ENCODE peak calls at places on chromosome 6, in eight cellular contexts. F is activated CD8-positive, alpha-beta T cell treated with anti-CD3 and anti-CD28 coated beads, Interleukin-2, amount 10 ng/mL, durations not matched to agents 7 days and 5 days; A is GM10248; Z is GM13977; W is stimulated activated CD4-positive, alpha-beta T cell treated with anti-CD3 and anti-CD28 coated beads, Interleukin-4, amount 100 ng/mL, for 24 hours; H is fibroblast of mammary gland; L is endothelial cell; X is HFF-Myc. Q is an unnamed sample.

GRCh38 chr6:1608976-1609661 is 596 bp upstream of the FOXC1 start:
- DNase-seq in F (no peak), A (peak), Z (peak), W (no peak), H (no peak), L (peak), X (no peak), Q (peak)

GRCh38 chr6:73521351-73522254 is 771 bp upstream of the EEF1A1 start:
- DNase-seq in F (no peak), A (peak), Z (peak), W (no peak), H (peak), L (peak), X (no peak), Q (peak)

GRCh38 chr6:40536442-40536841 is 50.7 kb downstream of the LRFN2 start:
- DNase-seq in F (no peak), A (no peak), Z (no peak), W (no peak), H (no peak), L (peak), X (no peak), Q (peak)

GRCh38 chr6:136751478-136751956 is 40.8 kb downstream of the MAP3K5 start:
- DNase-seq in F (peak), A (peak), Z (peak), W (peak), H (peak), L (no peak), X (peak), Q (peak)

GRCh38 chr6:125063307-125063706 is 90.3 kb upstream of the TPD52L1 start:
- DNase-seq in F (no peak), A (no peak), Z (no peak), W (no peak), H (no peak), L (no peak), X (no peak), Q (no peak)

GRCh38 chr6:139135578-139136545 is 982 bp downstream of the HECA start:
- DNase-seq in F (peak), A (peak), Z (peak), W (peak), H (no peak), L (peak), X (no peak), Q (peak)

GRCh38 chr6:170007468-170008240 is 256.2 kb downstream of the ERMARD start:
- DNase-seq in F (no peak), A (no peak), Z (no peak), W (no peak), H (no peak), L (no peak), X (no peak), Q (no peak)

GRCh38 chr6:144334150-144334708 is 49.1 kb downstream of the UTRN start:
- DNase-seq in F (peak), A (peak), Z (peak), W (peak), H (no peak), L (no peak), X (no peak), Q (no peak)

GRCh38 chr6:2688416-2689064 is 62.2 kb downstream of the MYLK4 start:
- DNase-seq in F (no peak), A (peak), Z (peak), W (no peak), H (peak), L (no peak), X (peak), Q (peak)

Q was measured in EH.